ENCODE peak calls at places on chromosomes 12 and 14, in seven cellular contexts. One of them, this sample, is unnamed.

GRCh38 chr12:107310621-107311020 is 217.3 kb upstream of the CRY1 start:
- DNase-seq in Peyer's patch: no peak
- DNase-seq in adrenal gland: no peak
- DNase-seq in endothelial cell: no peak
- DNase-seq in heart right ventricle: no peak
- DNase-seq in A549: no peak
- DNase-seq in lung: no peak
- DNase-seq in this sample: no peak

GRCh38 chr12:114626-115211 is 48.2 kb downstream of the IQSEC3 start:
- DNase-seq in Peyer's patch: no peak
- DNase-seq in adrenal gland: no peak
- DNase-seq in endothelial cell: no peak
- DNase-seq in heart right ventricle: no peak
- DNase-seq in A549: no peak
- DNase-seq in lung: no peak
- DNase-seq in this sample: no peak

GRCh38 chr14:31419179-31420012 is 954 bp downstream of the HEATR5A start:
- DNase-seq in Peyer's patch: no peak
- DNase-seq in adrenal gland: no peak
- DNase-seq in endothelial cell: no peak
- DNase-seq in heart right ventricle: no peak
- DNase-seq in A549: no peak
- DNase-seq in lung: no peak
- DNase-seq in this sample: no peak

GRCh38 chr14:91354221-91354916 is 63.3 kb downstream of the CCDC88C start:
- DNase-seq in Peyer's patch: no peak
- DNase-seq in adrenal gland: no peak
- DNase-seq in endothelial cell: no peak
- DNase-seq in heart right ventricle: no peak
- DNase-seq in A549: no peak
- DNase-seq in lung: no peak
- DNase-seq in this sample: no peak

GRCh38 chr12:55728185-55728931 is 451 bp downstream of the CD63 start:
- DNase-seq in Peyer's patch: peak; percentile 83
- DNase-seq in adrenal gland: peak; percentile 88
- DNase-seq in endothelial cell: peak; percentile 73
- DNase-seq in heart right ventricle: peak; percentile 87
- DNase-seq in A549: peak; percentile 39
- DNase-seq in lung: peak; percentile 83
- DNase-seq in this sample: peak; percentile 79

GRCh38 chr14:59582161-59582560 is 5.5 kb upstream of the CCDC175 start:
- DNase-seq in Peyer's patch: no peak
- DNase-seq in adrenal gland: no peak
- DNase-seq in endothelial cell: no peak
- DNase-seq in heart right ventricle: no peak
- DNase-seq in A549: no peak
- DNase-seq in lung: no peak
- DNase-seq in this sample: no peak

GRCh38 chr12:14777271-14777670 is 26.0 kb downstream of the WBP11 start:
- DNase-seq in Peyer's patch: no peak
- DNase-seq in adrenal gland: no peak
- DNase-seq in endothelial cell: no peak
- DNase-seq in heart right ventricle: no peak
- DNase-seq in A549: no peak
- DNase-seq in lung: no peak
- DNase-seq in this sample: peak; percentile 46

GRCh38 chr12:52126605-52127578 is 47.4 kb downstream of the SMIM41 start:
- DNase-seq in Peyer's patch: no peak
- DNase-seq in adrenal gland: no peak
- DNase-seq in endothelial cell: peak; percentile 57
- DNase-seq in heart right ventricle: peak; percentile 49
- DNase-seq in A549: peak; percentile 1
- DNase-seq in lung: no peak
- DNase-seq in this sample: no peak

GRCh38 chr14:79802096-79802495 is 409.2 kb downstream of the DIO2 start:
- DNase-seq in Peyer's patch: no peak
- DNase-seq in adrenal gland: no peak
- DNase-seq in endothelial cell: no peak
- DNase-seq in heart right ventricle: no peak
- DNase-seq in A549: no peak
- DNase-seq in lung: no peak
- DNase-seq in this sample: no peak

GRCh38 chr12:92503029-92503931 is 199.5 kb upstream of the PLEKHG7 start:
- DNase-seq in Peyer's patch: no peak
- DNase-seq in adrenal gland: peak; percentile 32
- DNase-seq in endothelial cell: no peak
- DNase-seq in heart right ventricle: no peak
- DNase-seq in A549: no peak
- DNase-seq in lung: no peak
- DNase-seq in this sample: no peak

DNA sequence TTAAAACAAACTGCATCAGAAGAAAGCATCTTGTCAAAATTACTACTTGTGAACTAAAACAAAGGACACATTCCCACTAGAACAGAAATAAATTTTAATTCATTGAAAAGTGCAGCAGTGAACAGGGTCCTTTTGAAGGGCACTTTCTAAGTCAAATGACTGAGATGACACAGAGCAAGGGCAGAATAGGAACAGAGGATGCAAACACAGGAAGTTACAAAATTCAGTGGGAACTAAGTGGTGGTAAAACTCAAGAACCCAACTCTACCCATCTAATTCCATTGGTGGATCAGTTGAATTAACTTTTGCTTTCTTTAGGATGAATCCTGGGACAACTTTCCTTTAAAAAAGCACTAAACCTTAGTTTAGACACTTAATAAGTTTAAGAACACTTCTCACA is 45.8 kb downstream of the GNS start:
- DNase-seq in Peyer's patch: no peak
- DNase-seq in adrenal gland: no peak
- DNase-seq in endothelial cell: no peak
- DNase-seq in heart right ventricle: no peak
- DNase-seq in A549: no peak
- DNase-seq in lung: no peak
- DNase-seq in this sample: no peak
- TF ChIP-seq CTCF in Peyer's patch: no peak
- TF ChIP-seq CTCF in adrenal gland: no peak
- TF ChIP-seq CTCF in endothelial cell: no peak
- TF ChIP-seq CTCF in heart right ventricle: no peak
- TF ChIP-seq CTCF in A549: no peak
- TF ChIP-seq CTCF in lung: no peak
- TF ChIP-seq CTCF in this sample: no peak

GRCh38 chr12:16606117-16606200 is at the start of gene LMO3:
- DNase-seq in Peyer's patch: no peak
- DNase-seq in adrenal gland: no peak
- DNase-seq in endothelial cell: no peak
- DNase-seq in heart right ventricle: no peak
- DNase-seq in A549: no peak
- DNase-seq in lung: no peak
- DNase-seq in this sample: no peak

GRCh38 chr12:16606936-16607335 is 974 bp upstream of the LMO3 start:
- DNase-seq in Peyer's patch: no peak
- DNase-seq in adrenal gland: no peak
- DNase-seq in endothelial cell: no peak
- DNase-seq in heart right ventricle: no peak
- DNase-seq in A549: no peak
- DNase-seq in lung: no peak
- DNase-seq in this sample: no peak

GRCh38 chr12:16604853-16605252 is 1.1 kb downstream of the LMO3 start:
- DNase-seq in Peyer's patch: no peak
- DNase-seq in adrenal gland: no peak
- DNase-seq in endothelial cell: no peak
- DNase-seq in heart right ventricle: no peak
- DNase-seq in A549: no peak
- DNase-seq in lung: peak; percentile 45
- DNase-seq in this sample: no peak

GRCh38 chr12:16605666-16606116 is 271 bp downstream of the LMO3 start:
- DNase-seq in Peyer's patch: no peak
- DNase-seq in adrenal gland: no peak
- DNase-seq in endothelial cell: no peak
- DNase-seq in heart right ventricle: no peak
- DNase-seq in A549: no peak
- DNase-seq in lung: peak; percentile 49
- DNase-seq in this sample: no peak

DNA sequence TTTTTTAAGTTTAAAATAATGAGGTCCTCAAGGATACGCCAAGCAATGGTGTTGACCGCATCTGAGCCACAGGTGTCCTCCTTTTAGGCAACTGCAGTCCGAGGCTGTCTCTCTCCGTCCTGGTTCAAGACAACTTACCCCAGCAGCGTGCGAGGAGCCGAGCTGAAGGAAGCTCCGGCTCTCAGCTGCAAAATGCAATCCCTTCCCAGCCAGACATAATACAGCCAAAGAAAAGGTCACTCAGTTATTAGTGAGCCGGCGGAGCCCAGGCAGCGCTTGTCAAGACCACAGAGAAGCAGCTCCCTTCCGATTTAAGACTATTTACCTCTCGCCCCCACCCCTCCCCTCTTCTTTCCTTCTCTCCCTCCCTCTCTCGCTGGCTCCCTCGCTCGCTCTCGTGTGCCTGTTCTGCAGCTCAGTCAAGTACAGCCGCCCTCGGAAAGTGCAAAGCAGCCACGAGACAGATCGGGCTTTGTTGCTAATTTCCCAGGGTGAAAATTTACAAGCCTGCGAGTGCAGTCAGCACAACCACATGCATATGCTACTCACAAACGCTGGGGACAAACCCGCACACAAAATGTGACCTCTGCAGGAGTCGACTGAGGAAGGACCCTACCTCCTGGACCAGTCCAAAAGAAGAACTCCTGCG is 363 bp upstream of the LMO3 start:
- DNase-seq in Peyer's patch: no peak
- DNase-seq in adrenal gland: peak; percentile 37
- DNase-seq in endothelial cell: no peak
- DNase-seq in heart right ventricle: no peak
- DNase-seq in A549: no peak
- DNase-seq in lung: peak; percentile 59
- DNase-seq in this sample: peak; percentile 29
- TF ChIP-seq CTCF in Peyer's patch: no peak
- TF ChIP-seq CTCF in adrenal gland: no peak
- TF ChIP-seq CTCF in endothelial cell: no peak
- TF ChIP-seq CTCF in heart right ventricle: no peak
- TF ChIP-seq CTCF in A549: no peak
- TF ChIP-seq CTCF in lung: no peak
- TF ChIP-seq CTCF in this sample: no peak

GRCh38 chr12:117098361-117099217 is 627 bp downstream of the TESC start:
- DNase-seq in Peyer's patch: peak; percentile 58
- DNase-seq in adrenal gland: no peak
- DNase-seq in endothelial cell: no peak
- DNase-seq in heart right ventricle: no peak
- DNase-seq in A549: peak; percentile 49
- DNase-seq in lung: no peak
- DNase-seq in this sample: no peak

GRCh38 chr12:117098071-117098360 is 1.2 kb downstream of the TESC start:
- DNase-seq in Peyer's patch: no peak
- DNase-seq in adrenal gland: no peak
- DNase-seq in endothelial cell: no peak
- DNase-seq in heart right ventricle: no peak
- DNase-seq in A549: no peak
- DNase-seq in lung: no peak
- DNase-seq in this sample: no peak

GRCh38 chr12:117100851-117101673 is 1.8 kb upstream of the TESC start:
- DNase-seq in Peyer's patch: no peak
- DNase-seq in adrenal gland: no peak
- DNase-seq in endothelial cell: no peak
- DNase-seq in heart right ventricle: no peak
- DNase-seq in A549: no peak
- DNase-seq in lung: no peak
- DNase-seq in this sample: no peak

GRCh38 chr12:117101953-117102833 is 3.0 kb upstream of the TESC start:
- DNase-seq in Peyer's patch: no peak
- DNase-seq in adrenal gland: no peak
- DNase-seq in endothelial cell: no peak
- DNase-seq in heart right ventricle: no peak
- DNase-seq in A549: no peak
- DNase-seq in lung: no peak
- DNase-seq in this sample: no peak

GRCh38 chr12:117100251-117100650 is 1.0 kb upstream of the TESC start:
- DNase-seq in Peyer's patch: no peak
- DNase-seq in adrenal gland: no peak
- DNase-seq in endothelial cell: no peak
- DNase-seq in heart right ventricle: no peak
- DNase-seq in A549: peak; percentile 73
- DNase-seq in lung: no peak
- DNase-seq in this sample: peak; percentile 57
- TF ChIP-seq CTCF in Peyer's patch: no peak
- TF ChIP-seq CTCF in adrenal gland: peak; percentile 32
- TF ChIP-seq CTCF in endothelial cell: peak; percentile 50
- TF ChIP-seq CTCF in heart right ventricle: peak; percentile 33
- TF ChIP-seq CTCF in A549: peak; percentile 41
- TF ChIP-seq CTCF in lung: no peak
- TF ChIP-seq CTCF in this sample: no peak

GRCh38 chr12:76820888-76821482 is 57.1 kb downstream of the ZDHHC17 start:
- DNase-seq in Peyer's patch: no peak
- DNase-seq in adrenal gland: peak; percentile 15
- DNase-seq in endothelial cell: peak; percentile 39
- DNase-seq in heart right ventricle: peak; percentile 11
- DNase-seq in A549: peak; percentile 39
- DNase-seq in lung: no peak
- DNase-seq in this sample: peak; percentile 50
- TF ChIP-seq CTCF in Peyer's patch: no peak
- TF ChIP-seq CTCF in adrenal gland: no peak
- TF ChIP-seq CTCF in endothelial cell: peak; percentile 47
- TF ChIP-seq CTCF in heart right ventricle: peak; percentile 52
- TF ChIP-seq CTCF in A549: peak; percentile 64
- TF ChIP-seq CTCF in lung: no peak
- TF ChIP-seq CTCF in this sample: peak; percentile 50

GRCh38 chr14:77027538-77028383 is 747 bp downstream of the IRF2BPL start:
- DNase-seq in Peyer's patch: peak; percentile 87
- DNase-seq in adrenal gland: peak; percentile 85
- DNase-seq in endothelial cell: peak; percentile 44
- DNase-seq in heart right ventricle: peak; percentile 81
- DNase-seq in A549: peak; percentile 65
- DNase-seq in lung: peak; percentile 74
- DNase-seq in this sample: peak; percentile 74
- TF ChIP-seq CTCF in Peyer's patch: no peak
- TF ChIP-seq CTCF in adrenal gland: no peak
- TF ChIP-seq CTCF in endothelial cell: no peak
- TF ChIP-seq CTCF in heart right ventricle: no peak
- TF ChIP-seq CTCF in A549: no peak
- TF ChIP-seq CTCF in lung: no peak
- TF ChIP-seq CTCF in this sample: no peak